ENCODE peak calls at places on chromosomes 3 and 15, in six cellular contexts. F is K562, Z is brain microvascular endothelial cell, X is M059J, Y is heart left ventricle, G is NCI-H2171 treated with DMSO at 0.1 percent for 48 hours. H is an unnamed sample.

GRCh38 chr3:170637321-170637720 is 51.4 kb upstream of the SLC7A14 start:
- DNase-seq in F (no peak), Z (no peak), X (no peak), Y (no peak), G (no peak), H (no peak)

GRCh38 chr3:8499181-8499611 is 2.4 kb upstream of the LMCD1 start:
- DNase-seq in F (no peak), Z (no peak), X (peak; percentile 72), Y (no peak), G (no peak), H (no peak)

GRCh38 chr3:170905862-170906261 is 2.6 kb downstream of the EIF5A2 start:
- DNase-seq in F (no peak), Z (no peak), X (no peak), Y (no peak), G (no peak), H (no peak)

GRCh38 chr3:177610677-177611654 is 413.7 kb upstream of the TBL1XR1 start:
- DNase-seq in F (no peak), Z (no peak), X (peak; percentile 54), Y (no peak), G (peak; percentile 75), H (no peak)

GRCh38 chr15:80003171-80003570 is 32.2 kb upstream of the BCL2A1 start:
- DNase-seq in F (no peak), Z (no peak), X (no peak), Y (no peak), G (peak; percentile 42), H (no peak)

GRCh38 chr3:172816968-172817367 is 66.4 kb downstream of the ECT2 start:
- DNase-seq in F (no peak), Z (no peak), X (no peak), Y (no peak), G (no peak), H (no peak)

GRCh38 chr3:177441813-177442646 is 244.7 kb upstream of the TBL1XR1 start:
- DNase-seq in F (no peak), Z (no peak), X (no peak), Y (no peak), G (no peak), H (no peak)

GRCh38 chr3:138944136-138944658 is 2.7 kb downstream of the FOXL2 start:
- DNase-seq in F (no peak), Z (no peak), X (no peak), Y (no peak), G (no peak), H (no peak)

GRCh38 chr3:25423780-25424179 is 4.3 kb upstream of the RARB start:
- DNase-seq in F (no peak), Z (peak; percentile 84), X (peak; percentile 74), Y (no peak), G (no peak), H (no peak)

GRCh38 chr15:85458764-85459163 is 78.4 kb downstream of the AKAP13 start:
- DNase-seq in F (no peak), Z (no peak), X (no peak), Y (no peak), G (no peak), H (no peak)

GRCh38 chr3:169699070-169699469 is 35.6 kb upstream of the MECOM start:
- DNase-seq in F (no peak), Z (no peak), X (no peak), Y (no peak), G (no peak), H (no peak)

GRCh38 chr15:69421498-69421897 is 7.3 kb downstream of the KIF23 start:
- DNase-seq in F (no peak), Z (no peak), X (peak; percentile 51), Y (no peak), G (no peak), H (no peak)

GRCh38 chr15:28118531-28118930 is 19.4 kb upstream of the OCA2 start:
- DNase-seq in F (no peak), Z (no peak), X (no peak), Y (no peak), G (no peak), H (no peak)

GRCh38 chr15:63601026-63601726 is 4.0 kb downstream of the FBXL22 start:
- DNase-seq in F (no peak), Z (peak; percentile 22), X (peak; percentile 36), Y (peak; percentile 51), G (peak; percentile 43), H (no peak)

GRCh38 chr15:48062476-48062875 is 58.3 kb upstream of the SLC24A5 start:
- DNase-seq in F (no peak), Z (peak; percentile 44), X (peak; percentile 71), Y (no peak), G (no peak), H (no peak)

GRCh38 chr15:25556136-25556535 is 117.3 kb upstream of the UBE3A start:
- DNase-seq in F (no peak), Z (no peak), X (no peak), Y (no peak), G (no peak), H (no peak)

GRCh38 chr3:70358978-70359580 is 46.6 kb upstream of the MDFIC2 start:
- DNase-seq in F (no peak), Z (peak; percentile 48), X (peak; percentile 18), Y (no peak), G (peak; percentile 21), H (no peak)

GRCh38 chr15:73550190-73550589 is 83.0 kb downstream of the NPTN start:
- DNase-seq in F (no peak), Z (no peak), X (no peak), Y (no peak), G (no peak), H (no peak)

H was measured in central memory CD8-positive, alpha-beta T cell.